ENCODE peak calls at places on chromosomes 11 and 22, in seven cellular contexts. A is T-helper 2 cell, C is NCI-H2171, K is cardiac septum, W is activated T-cell treated with anti-CD3 and anti-CD28 coated beads for 1 hour, U is NCI-H2081, T is H9. P is an unnamed sample.

GRCh38 chr11:797300-798092 is 585 bp downstream of the SLC25A22 start:
- DNase-seq in K (no peak), T (peak), U (peak), A (peak), W (peak), C (peak), P (peak)

GRCh38 chr22:40791241-40791640 is 27.9 kb downstream of the SLC25A17 start:
- DNase-seq in K (no peak), U (no peak), C (no peak), A (no peak), W (no peak), T (no peak), P (no peak)

GRCh38 chr11:85749287-85749834 is 61.6 kb downstream of the SYTL2 start:
- DNase-seq in A (no peak), C (no peak), W (no peak), K (no peak), T (no peak), U (no peak), P (no peak)

GRCh38 chr11:35083181-35084061 is 55.5 kb upstream of the CD44 start:
- DNase-seq in U (no peak), C (no peak), T (peak), A (peak), K (peak), W (peak), P (peak)

GRCh38 chr11:68741536-68741935 is 9.8 kb downstream of the TESMIN start:
- DNase-seq in T (no peak), U (no peak), W (no peak), C (no peak), K (no peak), A (no peak), P (no peak)

GRCh38 chr11:44671234-44671633 is 55.5 kb upstream of the TSPAN18 start:
- DNase-seq in C (no peak), T (peak), W (no peak), K (no peak), U (no peak), A (no peak), P (no peak)

GRCh38 chr11:121800704-121801516 is 315.1 kb downstream of the BLID start:
- DNase-seq in A (no peak), W (no peak), K (no peak), T (peak), U (no peak), C (no peak), P (no peak)

GRCh38 chr11:115764172-115764571 is 260.0 kb upstream of the CADM1 start:
- DNase-seq in T (no peak), K (no peak), W (no peak), C (no peak), A (no peak), U (no peak), P (no peak)

GRCh38 chr11:127000991-127001390 is 421 bp upstream of the KIRREL3 start:
- DNase-seq in A (no peak), T (no peak), C (no peak), U (no peak), W (no peak), K (no peak), P (no peak)

GRCh38 chr11:87778341-87778740 is 396.9 kb downstream of the RAB38 start:
- DNase-seq in K (no peak), W (no peak), U (no peak), T (no peak), A (no peak), C (no peak), P (no peak)

GRCh38 chr11:6570691-6571427 is 32.6 kb downstream of the RRP8 start:
- DNase-seq in A (no peak), K (no peak), T (peak), W (no peak), U (no peak), C (no peak), P (no peak)

GRCh38 chr11:95512682-95513081 is 276.9 kb downstream of the FAM76B start:
- DNase-seq in T (no peak), C (no peak), W (no peak), U (no peak), K (no peak), A (no peak), P (no peak)